ENCODE peak calls at places on chromosomes 7 and 10, in four cellular contexts. K, X, P and Q are unnamed samples.

GRCh38 chr10:130491011-130491697 is 355.0 kb downstream of the GLRX3 start:
- DNase-seq in K (no peak), X (no peak), P (no peak), Q (no peak)

GRCh38 chr7:25847331-25848070 is 304.5 kb upstream of the NFE2L3 start:
- DNase-seq in K (no peak), X (no peak), P (no peak), Q (no peak)

GRCh38 chr10:6399241-6399701 is 180.8 kb downstream of the PRKCQ start:
- DNase-seq in K (no peak), X (no peak), P (no peak), Q (no peak)

GRCh38 chr7:26093023-26093422 is 59.0 kb upstream of the NFE2L3 start:
- DNase-seq in K (no peak), X (no peak), P (no peak), Q (no peak)

GRCh38 chr7:140640060-140640611 is 477 bp downstream of the DENND2A start:
- DNase-seq in K (peak; percentile 74), X (peak; percentile 63), P (peak; percentile 76), Q (no peak)

GRCh38 chr7:130886438-130887135 is 152.6 kb upstream of the KLF14 start:
- DNase-seq in K (no peak), X (no peak), P (no peak), Q (no peak)

GRCh38 chr7:24442170-24442777 is 131.0 kb upstream of the PALS2 start:
- DNase-seq in K (no peak), X (no peak), P (no peak), Q (no peak)

GRCh38 chr7:82172896-82173295 is 270.7 kb downstream of the CACNA2D1 start:
- DNase-seq in K (no peak), X (no peak), P (no peak), Q (no peak)

GRCh38 chr10:101272229-101272868 is 43.1 kb upstream of the LBX1 start:
- DNase-seq in K (peak; percentile 41), X (peak; percentile 48), P (peak; percentile 83), Q (no peak)

GRCh38 chr10:61655335-61655851 is 7.3 kb upstream of the CABCOCO1 start:
- DNase-seq in K (no peak), X (no peak), P (no peak), Q (no peak)

GRCh38 chr10:123800821-123801220 is 90.8 kb downstream of the CPXM2 start:
- DNase-seq in K (no peak), X (no peak), P (no peak), Q (no peak)

GRCh38 chr10:62352356-62352963 is 21.7 kb upstream of the ZNF365 start:
- DNase-seq in K (no peak), X (no peak), P (no peak), Q (no peak)

GRCh38 chr10:60914676-60915075 is 29.3 kb downstream of the RHOBTB1 start:
- DNase-seq in K (peak; percentile 82), X (peak; percentile 76), P (no peak), Q (no peak)

GRCh38 chr10:29657719-29658274 is 23.0 kb upstream of the SVIL start:
- DNase-seq in K (no peak), X (no peak), P (no peak), Q (no peak)

GRCh38 chr7:15625456-15625855 is 61.0 kb downstream of the MEOX2 start:
- DNase-seq in K (no peak), X (no peak), P (no peak), Q (no peak)

GRCh38 chr7:13742719-13743640 is 246.5 kb downstream of the ETV1 start:
- DNase-seq in K (no peak), X (no peak), P (peak; percentile 35), Q (peak; percentile 17)

GRCh38 chr10:13938940-13939339 is 352.2 kb downstream of the PRPF18 start:
- DNase-seq in K (no peak), X (no peak), P (no peak), Q (no peak)

GRCh38 chr10:30629653-30630052 is at the start of gene LYZL2:
- DNase-seq in K (no peak), X (no peak), P (no peak), Q (no peak)

GRCh38 chr10:64873959-64874358 is 1352.8 kb downstream of the REEP3 start:
- DNase-seq in K (no peak), X (no peak), P (no peak), Q (no peak)

GRCh38 chr7:66301249-66301648 is 96.1 kb downstream of the TPST1 start:
- DNase-seq in K (no peak), X (no peak), P (no peak), Q (no peak)

GRCh38 chr7:151920533-151920932 is 35.7 kb upstream of the GALNTL5 start:
- DNase-seq in K (no peak), X (no peak), P (no peak), Q (no peak)
- H3K27ac ChIP-seq in K (no peak overlapping the region), X (no peak overlapping the region), P (no peak overlapping the region), Q (no peak overlapping the region)

GRCh38 chr7:123185756-123186155 is 14.0 kb downstream of the SLC13A1 start:
- DNase-seq in K (no peak), X (no peak), P (peak; percentile 11), Q (no peak)

GRCh38 chr7:123190109-123190831 is 9.5 kb downstream of the SLC13A1 start:
- DNase-seq in K (no peak), X (no peak), P (no peak), Q (no peak)

GRCh38 chr7:123183431-123183830 is 16.3 kb downstream of the SLC13A1 start:
- DNase-seq in K (no peak), X (no peak), P (no peak), Q (no peak)

DNA sequence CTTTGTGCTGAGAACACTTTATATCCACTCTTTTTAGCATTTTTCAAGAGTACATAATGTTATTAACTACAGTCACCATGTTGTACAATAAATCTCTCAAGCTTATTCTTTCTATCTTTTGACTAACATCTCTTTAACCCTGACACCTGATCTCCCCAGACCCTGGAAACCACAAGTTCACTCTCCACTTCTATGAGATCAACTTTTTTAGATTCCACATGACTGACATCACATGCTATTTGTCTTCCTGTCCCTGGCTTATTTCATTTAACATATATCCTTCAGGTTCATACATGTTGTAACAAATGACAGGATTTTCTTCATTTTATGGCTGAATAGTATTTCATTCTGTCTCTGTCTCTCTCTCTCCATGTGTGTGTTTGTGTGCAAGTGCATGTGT is 15.5 kb downstream of the SLC13A1 start:
- DNase-seq in K (no peak), X (no peak), P (no peak), Q (no peak)
- H3K36me3 ChIP-seq in K (no peaks in the 10 kb centered on the region), X (no peaks in the 10 kb centered on the region), P (no peaks in the 10 kb centered on the region), Q (no peaks in the 10 kb centered on the region)

GRCh38 chr7:4882169-4882741 is 1.3 kb downstream of the RADIL start:
- DNase-seq in K (peak; percentile 37), X (peak; percentile 67), P (peak; percentile 68), Q (no peak)
- H3K4me3 ChIP-seq in K (peak overlapping the region; percentile 70), X (peak overlapping the region; percentile 54), P (peak overlapping the region; percentile 74), Q (no peak overlapping the region)

GRCh38 chr7:127848241-127848640 is 183.0 kb downstream of the LRRC4 start:
- DNase-seq in K (no peak), X (no peak), P (no peak), Q (no peak)
- H3K27ac ChIP-seq in K (no peak overlapping the region), X (no peak overlapping the region), P (no peak overlapping the region), Q (no peak overlapping the region)

GRCh38 chr10:11861811-11862210 is 38.7 kb downstream of the PROSER2 start:
- DNase-seq in K (no peak), X (no peak), P (no peak), Q (no peak)
- H3K36me3 ChIP-seq in K (no peaks in the 10 kb centered on the region), X (no peaks in the 10 kb centered on the region), P (no peaks in the 10 kb centered on the region), Q (peaks cover 5% of the 10 kb centered on the region)

DNA sequence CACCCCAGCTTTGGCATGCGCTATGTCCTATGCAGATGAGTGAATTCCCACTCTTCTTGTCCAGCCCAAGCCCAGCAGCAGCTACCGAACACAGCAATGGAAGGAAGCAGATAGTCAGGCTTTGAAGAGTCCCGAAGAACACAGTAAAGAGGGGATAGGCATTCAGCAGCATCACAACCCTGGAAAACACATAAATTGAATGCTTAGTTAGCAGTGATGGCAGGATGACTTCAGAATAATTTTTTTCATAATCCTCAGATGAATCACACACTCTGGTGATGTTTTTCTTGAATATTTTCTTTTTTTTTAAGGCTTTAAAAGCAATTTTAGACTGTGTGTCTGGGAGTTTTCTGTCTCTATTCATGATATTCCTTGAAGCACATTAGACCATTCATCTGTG is 95.8 kb downstream of the CFAP58 start:
- DNase-seq in K (no peak), X (no peak), P (peak; percentile 9), Q (no peak)
- H3K4me3 ChIP-seq in K (no peak overlapping the region), X (no peak overlapping the region), P (no peak overlapping the region), Q (no peak overlapping the region)